ENCODE peak calls at places on chromosome X, in nine cellular contexts. I, K, R, Y, L, D, J, A and E are unnamed samples.

GRCh38 chrX:39336709-39337294 is 535.5 kb downstream of the MID1IP1 start:
- DNase-seq in L (no peak), D (no peak), K (no peak), J (no peak), Y (no peak), I (no peak), R (no peak), A (no peak), E (no peak)

GRCh38 chrX:11445540-11445939 is 152.3 kb downstream of the AMELX start:
- DNase-seq in K (no peak), L (no peak), Y (no peak), D (no peak), I (no peak), R (no peak), A (no peak), J (no peak), E (no peak)

GRCh38 chrX:27078371-27078770 is 384.8 kb downstream of the PPP4R3C start:
- DNase-seq in I (no peak), D (no peak), A (no peak), K (no peak), R (no peak), L (no peak), J (no peak), Y (no peak), E (no peak)

GRCh38 chrX:47358387-47359065 is 11.9 kb upstream of the ZNF157 start:
- DNase-seq in A (no peak), D (peak), Y (no peak), I (no peak), L (peak), R (no peak), J (peak), K (no peak), E (no peak)

GRCh38 chrX:68833855-68834331 is 5.1 kb downstream of the EFNB1 start:
- DNase-seq in I (no peak), K (no peak), Y (no peak), A (no peak), L (no peak), J (no peak), R (no peak), D (no peak), E (no peak)

GRCh38 chrX:102697506-102697905 is 14.7 kb upstream of the GPRASP2 start:
- DNase-seq in A (no peak), L (no peak), D (peak), J (peak), I (peak), R (no peak), Y (no peak), K (no peak), E (no peak)

GRCh38 chrX:75648803-75649588 is 126.2 kb upstream of the ZDHHC15 start:
- DNase-seq in I (no peak), A (no peak), R (no peak), J (no peak), D (no peak), L (no peak), K (no peak), Y (no peak), E (no peak)

GRCh38 chrX:141405486-141405877 is 163.2 kb upstream of the SPANXC start:
- DNase-seq in Y (no peak), J (no peak), R (no peak), K (no peak), A (no peak), D (peak), I (peak), L (no peak), E (no peak)

GRCh38 chrX:14712096-14712495 is 160.8 kb downstream of the FANCB start:
- DNase-seq in K (no peak), L (no peak), I (no peak), R (no peak), Y (no peak), D (no peak), J (peak), A (no peak), E (no peak)